ENCODE peak calls at places on chromosome 1, in ten cellular contexts. One of them, this sample, is unnamed. For H3K4me1, the result is how much of the 10 kb centered on the place peaks cover.

GRCh38 chr1:67713071-67713806 is 28.2 kb downstream of the GADD45A start:
- DNase-seq in uterus: no peak
- DNase-seq in spleen: no peak
- DNase-seq in IMR-90: peak
- DNase-seq in A549: peak
- DNase-seq in gastrocnemius medialis: no peak
- DNase-seq in breast epithelium: no peak
- DNase-seq in HCT116: peak
- DNase-seq in Peyer's patch: no peak
- DNase-seq in ovary: no peak
- DNase-seq in this sample: no peak

GRCh38 chr1:178942285-178943218 is 71.7 kb upstream of the ANGPTL1 start:
- DNase-seq in uterus: no peak
- DNase-seq in HCT116: no peak
- DNase-seq in spleen: no peak
- DNase-seq in Peyer's patch: no peak
- DNase-seq in A549: no peak
- DNase-seq in ovary: no peak
- DNase-seq in IMR-90: peak
- DNase-seq in gastrocnemius medialis: no peak
- DNase-seq in breast epithelium: no peak
- DNase-seq in this sample: no peak

GRCh38 chr1:10065344-10065685 is 32.6 kb downstream of the UBE4B start:
- DNase-seq in HCT116: no peak
- DNase-seq in Peyer's patch: peak
- DNase-seq in ovary: no peak
- DNase-seq in IMR-90: no peak
- DNase-seq in uterus: no peak
- DNase-seq in gastrocnemius medialis: no peak
- DNase-seq in A549: no peak
- DNase-seq in spleen: no peak
- DNase-seq in breast epithelium: no peak
- DNase-seq in this sample: no peak

GRCh38 chr1:100955322-100955721 is 59.4 kb downstream of the SLC30A7 start:
- DNase-seq in gastrocnemius medialis: no peak
- DNase-seq in A549: no peak
- DNase-seq in ovary: no peak
- DNase-seq in IMR-90: peak
- DNase-seq in breast epithelium: no peak
- DNase-seq in spleen: no peak
- DNase-seq in HCT116: no peak
- DNase-seq in Peyer's patch: no peak
- DNase-seq in uterus: no peak
- DNase-seq in this sample: no peak

GRCh38 chr1:205577874-205578658 is 53.7 kb downstream of the ELK4 start:
- DNase-seq in gastrocnemius medialis: no peak
- DNase-seq in breast epithelium: no peak
- DNase-seq in HCT116: no peak
- DNase-seq in ovary: no peak
- DNase-seq in uterus: no peak
- DNase-seq in Peyer's patch: no peak
- DNase-seq in spleen: no peak
- DNase-seq in IMR-90: peak
- DNase-seq in A549: no peak
- DNase-seq in this sample: peak

GRCh38 chr1:121566346-121566745 is 381.6 kb downstream of the SRGAP2C start:
- DNase-seq in Peyer's patch: no peak
- DNase-seq in breast epithelium: no peak
- DNase-seq in spleen: no peak
- DNase-seq in A549: no peak
- DNase-seq in uterus: no peak
- DNase-seq in gastrocnemius medialis: no peak
- DNase-seq in ovary: no peak
- DNase-seq in IMR-90: no peak
- DNase-seq in HCT116: no peak
- DNase-seq in this sample: no peak

GRCh38 chr1:169933999-169934725 is 40.5 kb upstream of the SCYL3 start:
- DNase-seq in ovary: no peak
- DNase-seq in A549: no peak
- DNase-seq in HCT116: no peak
- DNase-seq in breast epithelium: no peak
- DNase-seq in IMR-90: no peak
- DNase-seq in Peyer's patch: no peak
- DNase-seq in gastrocnemius medialis: no peak
- DNase-seq in uterus: no peak
- DNase-seq in spleen: no peak
- DNase-seq in this sample: no peak

GRCh38 chr1:53731779-53732305 is 7.1 kb downstream of the GLIS1 start:
- DNase-seq in uterus: no peak
- DNase-seq in Peyer's patch: no peak
- DNase-seq in spleen: no peak
- DNase-seq in IMR-90: peak
- DNase-seq in gastrocnemius medialis: no peak
- DNase-seq in breast epithelium: no peak
- DNase-seq in ovary: no peak
- DNase-seq in HCT116: no peak
- DNase-seq in A549: no peak
- DNase-seq in this sample: no peak

GRCh38 chr1:96955307-96956012 is 233.9 kb downstream of the PTBP2 start:
- DNase-seq in gastrocnemius medialis: no peak
- DNase-seq in spleen: no peak
- DNase-seq in Peyer's patch: no peak
- DNase-seq in ovary: no peak
- DNase-seq in A549: no peak
- DNase-seq in breast epithelium: no peak
- DNase-seq in IMR-90: no peak
- DNase-seq in HCT116: no peak
- DNase-seq in uterus: no peak
- DNase-seq in this sample: no peak

GRCh38 chr1:4752059-4752458 is 97.7 kb downstream of the AJAP1 start:
- DNase-seq in spleen: no peak
- DNase-seq in A549: no peak
- DNase-seq in ovary: no peak
- DNase-seq in IMR-90: no peak
- DNase-seq in Peyer's patch: no peak
- DNase-seq in gastrocnemius medialis: no peak
- DNase-seq in HCT116: no peak
- DNase-seq in uterus: no peak
- DNase-seq in breast epithelium: no peak
- DNase-seq in this sample: no peak
- TF ChIP-seq POLR2A in spleen: no peak
- TF ChIP-seq POLR2A in A549: no peak
- TF ChIP-seq POLR2A in ovary: no peak
- TF ChIP-seq POLR2A in IMR-90: no peak
- TF ChIP-seq POLR2A in Peyer's patch: no peak
- TF ChIP-seq POLR2A in gastrocnemius medialis: no peak
- TF ChIP-seq POLR2A in HCT116: no peak
- TF ChIP-seq POLR2A in uterus: no peak
- TF ChIP-seq POLR2A in breast epithelium: no peak
- TF ChIP-seq POLR2A in this sample: no peak

GRCh38 chr1:2247760-2248126 is 19.6 kb downstream of the SKI start:
- DNase-seq in spleen: peak
- DNase-seq in IMR-90: no peak
- DNase-seq in Peyer's patch: peak
- DNase-seq in HCT116: no peak
- DNase-seq in breast epithelium: no peak
- DNase-seq in ovary: no peak
- DNase-seq in uterus: no peak
- DNase-seq in A549: no peak
- DNase-seq in gastrocnemius medialis: no peak
- DNase-seq in this sample: no peak
- H3K4me1 ChIP-seq in spleen: half or more
- H3K4me1 ChIP-seq in IMR-90: under half
- H3K4me1 ChIP-seq in Peyer's patch: under half
- H3K4me1 ChIP-seq in HCT116: under half
- H3K4me1 ChIP-seq in breast epithelium: under half
- H3K4me1 ChIP-seq in ovary: under half
- H3K4me1 ChIP-seq in uterus: half or more
- H3K4me1 ChIP-seq in A549: under half
- H3K4me1 ChIP-seq in gastrocnemius medialis: half or more
- H3K4me1 ChIP-seq in this sample: under half

GRCh38 chr1:111203681-111204210 is 3.3 kb upstream of the DENND2D start:
- DNase-seq in spleen: peak
- DNase-seq in IMR-90: no peak
- DNase-seq in HCT116: peak
- DNase-seq in Peyer's patch: peak
- DNase-seq in uterus: peak
- DNase-seq in gastrocnemius medialis: peak
- DNase-seq in ovary: peak
- DNase-seq in breast epithelium: peak
- DNase-seq in A549: no peak
- DNase-seq in this sample: peak

GRCh38 chr1:111202707-111203623 is 2.5 kb upstream of the DENND2D start:
- DNase-seq in breast epithelium: no peak
- DNase-seq in HCT116: no peak
- DNase-seq in ovary: no peak
- DNase-seq in gastrocnemius medialis: no peak
- DNase-seq in uterus: no peak
- DNase-seq in A549: no peak
- DNase-seq in Peyer's patch: no peak
- DNase-seq in IMR-90: no peak
- DNase-seq in spleen: no peak
- DNase-seq in this sample: no peak

GRCh38 chr1:111201275-111202090 is 1.0 kb upstream of the DENND2D start:
- DNase-seq in Peyer's patch: no peak
- DNase-seq in A549: no peak
- DNase-seq in gastrocnemius medialis: no peak
- DNase-seq in IMR-90: no peak
- DNase-seq in HCT116: no peak
- DNase-seq in uterus: no peak
- DNase-seq in ovary: no peak
- DNase-seq in spleen: no peak
- DNase-seq in breast epithelium: no peak
- DNase-seq in this sample: no peak

GRCh38 chr1:111200802-111201161 is 336 bp upstream of the DENND2D start:
- DNase-seq in uterus: no peak
- DNase-seq in spleen: no peak
- DNase-seq in ovary: no peak
- DNase-seq in gastrocnemius medialis: no peak
- DNase-seq in IMR-90: no peak
- DNase-seq in A549: no peak
- DNase-seq in HCT116: no peak
- DNase-seq in breast epithelium: no peak
- DNase-seq in Peyer's patch: no peak
- DNase-seq in this sample: no peak

DNA sequence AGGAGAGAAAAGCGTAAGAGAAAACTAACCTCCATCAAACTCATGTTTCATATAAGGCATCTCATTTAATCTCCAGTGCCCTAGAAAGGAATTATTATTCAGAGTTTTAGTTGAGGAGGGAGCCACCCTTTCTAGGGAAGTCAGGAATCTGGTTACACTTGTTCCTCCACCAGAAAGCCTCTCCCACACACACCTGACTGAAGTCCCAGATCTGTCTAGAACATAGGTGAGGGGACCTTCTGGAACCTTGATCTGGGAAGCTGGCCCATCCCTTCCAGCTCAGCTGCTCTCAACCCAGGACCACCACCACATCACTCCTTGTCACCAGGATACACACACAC is 1.9 kb upstream of the DENND2D start:
- DNase-seq in gastrocnemius medialis: no peak
- DNase-seq in spleen: no peak
- DNase-seq in IMR-90: no peak
- DNase-seq in ovary: no peak
- DNase-seq in HCT116: no peak
- DNase-seq in breast epithelium: no peak
- DNase-seq in uterus: no peak
- DNase-seq in A549: no peak
- DNase-seq in Peyer's patch: no peak
- DNase-seq in this sample: no peak
- TF ChIP-seq POLR2A in gastrocnemius medialis: no peak
- TF ChIP-seq POLR2A in spleen: no peak
- TF ChIP-seq POLR2A in IMR-90: no peak
- TF ChIP-seq POLR2A in ovary: no peak
- TF ChIP-seq POLR2A in HCT116: no peak
- TF ChIP-seq POLR2A in breast epithelium: no peak
- TF ChIP-seq POLR2A in uterus: no peak
- TF ChIP-seq POLR2A in A549: no peak
- TF ChIP-seq POLR2A in Peyer's patch: no peak
- TF ChIP-seq POLR2A in this sample: no peak

DNA sequence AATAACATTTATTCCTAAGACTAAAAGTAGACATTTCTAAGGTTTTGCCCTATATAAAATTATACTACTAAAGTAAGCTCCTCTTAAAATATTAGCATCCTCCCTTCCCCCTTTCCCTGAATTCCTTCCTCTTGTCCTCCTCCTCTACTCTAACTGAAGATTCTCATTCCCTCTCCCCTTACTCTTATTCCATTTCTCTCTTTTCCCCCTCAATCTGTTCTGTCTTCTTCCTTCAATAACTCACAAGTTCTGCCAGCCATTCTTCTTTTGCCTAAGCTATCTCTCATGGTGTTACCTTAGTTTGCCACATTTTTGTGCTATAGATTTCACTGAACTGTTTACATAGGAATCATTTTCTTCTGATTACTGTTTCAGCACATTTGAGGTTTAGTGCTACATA is 10.7 kb downstream of the LRIF1 start:
- DNase-seq in IMR-90: no peak
- DNase-seq in ovary: no peak
- DNase-seq in A549: no peak
- DNase-seq in uterus: no peak
- DNase-seq in Peyer's patch: no peak
- DNase-seq in breast epithelium: no peak
- DNase-seq in HCT116: no peak
- DNase-seq in spleen: no peak
- DNase-seq in gastrocnemius medialis: no peak
- DNase-seq in this sample: no peak
- H3K4me1 ChIP-seq in IMR-90: under half
- H3K4me1 ChIP-seq in ovary: under half
- H3K4me1 ChIP-seq in A549: under half
- H3K4me1 ChIP-seq in uterus: under half
- H3K4me1 ChIP-seq in Peyer's patch: under half
- H3K4me1 ChIP-seq in breast epithelium: under half
- H3K4me1 ChIP-seq in HCT116: under half
- H3K4me1 ChIP-seq in spleen: under half
- H3K4me1 ChIP-seq in gastrocnemius medialis: under half
- H3K4me1 ChIP-seq in this sample: under half